ENCODE peak calls at places on chromosomes 16 and 17, in six cellular contexts. One of them, this sample, is unnamed.
A peak's percentile ranks its signal among the peaks of the same experiment; 100 is the strongest.

GRCh38 chr17:2289878-2290478 is 13.6 kb downstream of the SMG6 start:
- DNase-seq in RPMI7951: no peak
- DNase-seq in NCI-H1694: no peak
- DNase-seq in Calu3: no peak
- DNase-seq in AG20443: peak; percentile 26
- DNase-seq in M059J: peak; percentile 32
- DNase-seq in this sample: no peak

GRCh38 chr17:77420804-77421634 is 280.2 kb downstream of the SEC14L1 start:
- DNase-seq in M059J: peak; percentile 86
- DNase-seq in Calu3: no peak
- DNase-seq in AG20443: peak; percentile 77
- DNase-seq in NCI-H1694: peak; percentile 99
- DNase-seq in RPMI7951: peak; percentile 56
- DNase-seq in this sample: peak; percentile 97

GRCh38 chr17:16261049-16261448 is 44.0 kb downstream of the PIGL start:
- DNase-seq in NCI-H1694: no peak
- DNase-seq in RPMI7951: no peak
- DNase-seq in AG20443: no peak
- DNase-seq in Calu3: no peak
- DNase-seq in M059J: no peak
- DNase-seq in this sample: no peak

GRCh38 chr16:31386157-31386984 is 6.8 kb upstream of the ITGAD start:
- DNase-seq in M059J: peak; percentile 78
- DNase-seq in AG20443: peak; percentile 65
- DNase-seq in Calu3: peak; percentile 62
- DNase-seq in RPMI7951: peak; percentile 44
- DNase-seq in NCI-H1694: no peak
- DNase-seq in this sample: peak; percentile 69

GRCh38 chr16:24748242-24748641 is 18.8 kb downstream of the TNRC6A start:
- DNase-seq in NCI-H1694: no peak
- DNase-seq in Calu3: peak; percentile 25
- DNase-seq in M059J: peak; percentile 96
- DNase-seq in AG20443: peak; percentile 88
- DNase-seq in RPMI7951: peak; percentile 88
- DNase-seq in this sample: no peak

GRCh38 chr17:12521416-12521815 is 144.3 kb upstream of the MYOCD start:
- DNase-seq in Calu3: no peak
- DNase-seq in NCI-H1694: no peak
- DNase-seq in AG20443: no peak
- DNase-seq in RPMI7951: no peak
- DNase-seq in M059J: no peak
- DNase-seq in this sample: no peak

GRCh38 chr17:5695480-5695879 is 111.2 kb upstream of the NLRP1 start:
- DNase-seq in RPMI7951: no peak
- DNase-seq in M059J: no peak
- DNase-seq in NCI-H1694: no peak
- DNase-seq in AG20443: no peak
- DNase-seq in Calu3: no peak
- DNase-seq in this sample: no peak

GRCh38 chr16:25625620-25626019 is 66.1 kb upstream of the HS3ST4 start:
- DNase-seq in RPMI7951: no peak
- DNase-seq in M059J: no peak
- DNase-seq in Calu3: no peak
- DNase-seq in NCI-H1694: no peak
- DNase-seq in AG20443: no peak
- DNase-seq in this sample: no peak

GRCh38 chr16:89326721-89327120 is 109.2 kb downstream of the ZNF778 start:
- DNase-seq in AG20443: no peak
- DNase-seq in RPMI7951: no peak
- DNase-seq in M059J: no peak
- DNase-seq in NCI-H1694: no peak
- DNase-seq in Calu3: no peak
- DNase-seq in this sample: no peak

GRCh38 chr17:4796550-4796915 is 569 bp downstream of the PSMB6 start:
- DNase-seq in M059J: peak; percentile 39
- DNase-seq in AG20443: peak; percentile 73
- DNase-seq in RPMI7951: peak; percentile 39
- DNase-seq in Calu3: peak; percentile 49
- DNase-seq in NCI-H1694: no peak
- DNase-seq in this sample: no peak